ENCODE peak calls at places on chromosomes 6 and 20, in eight cellular contexts. F, P, R, E, M, D, N and Y are unnamed samples.
A peak's percentile ranks its signal among the peaks of the same experiment; 100 is the strongest.

GRCh38 chr6:27678449-27678848 is 205.5 kb upstream of the ZNF184 start:
- ATAC-seq in F (no peak), P (no peak), R (no peak), E (no peak), M (no peak), D (no peak), N (no peak), Y (no peak)

GRCh38 chr6:2608508-2608907 is 142.2 kb downstream of the MYLK4 start:
- ATAC-seq in F (no peak), P (no peak), R (no peak), E (no peak), M (no peak), D (no peak), N (no peak), Y (no peak)

GRCh38 chr6:53956068-53956711 is 155.1 kb upstream of the MLIP start:
- ATAC-seq in F (peak; percentile 81), P (no peak), R (peak; percentile 69), E (no peak), M (peak; percentile 98), D (peak; percentile 97), N (peak; percentile 95), Y (peak; percentile 61)

GRCh38 chr6:169188051-169188863 is 65.4 kb downstream of the THBS2 start:
- ATAC-seq in F (no peak), P (no peak), R (peak; percentile 86), E (no peak), M (peak; percentile 45), D (no peak), N (no peak), Y (no peak)

GRCh38 chr6:142302427-142303190 is 802 bp downstream of the ADGRG6 start:
- ATAC-seq in F (peak; percentile 24), P (no peak), R (peak; percentile 10), E (no peak), M (peak; percentile 50), D (peak; percentile 12), N (peak; percentile 12), Y (no peak)

GRCh38 chr6:31356946-31357466 is at the start of gene HLA-B:
- ATAC-seq in F (peak; percentile 96), P (peak; percentile 81), R (peak; percentile 84), E (peak; percentile 85), M (peak; percentile 94), D (peak; percentile 95), N (peak; percentile 98), Y (peak; percentile 98)

GRCh38 chr20:26163890-26164289 is 467.2 kb upstream of the ZNF337 start:
- ATAC-seq in F (no peak), P (no peak), R (no peak), E (no peak), M (no peak), D (no peak), N (no peak), Y (no peak)

GRCh38 chr20:62811320-62811719 is 5.5 kb upstream of the COL9A3 start:
- ATAC-seq in F (no peak), P (no peak), R (no peak), E (no peak), M (no peak), D (no peak), N (no peak), Y (no peak)

GRCh38 chr20:44624743-44625271 is 26.7 kb downstream of the ADA start:
- ATAC-seq in F (no peak), P (no peak), R (no peak), E (no peak), M (no peak), D (no peak), N (no peak), Y (no peak)

GRCh38 chr20:38842558-38842981 is 37.1 kb downstream of the PPP1R16B start:
- ATAC-seq in F (no peak), P (peak; percentile 37), R (peak; percentile 76), E (peak; percentile 97), M (no peak), D (peak; percentile 33), N (no peak), Y (no peak)

GRCh38 chr6:71238351-71238750 is 50.3 kb upstream of the OGFRL1 start:
- ATAC-seq in F (no peak), P (no peak), R (no peak), E (no peak), M (no peak), D (no peak), N (no peak), Y (no peak)

GRCh38 chr20:20744170-20744725 is 31.8 kb upstream of the RALGAPA2 start:
- ATAC-seq in F (peak; percentile 53), P (no peak), R (no peak), E (no peak), M (no peak), D (no peak), N (no peak), Y (peak; percentile 8)

GRCh38 chr6:118665011-118665410 is 13.6 kb upstream of the CEP85L start:
- ATAC-seq in F (peak; percentile 67), P (no peak), R (peak; percentile 51), E (peak; percentile 45), M (peak; percentile 50), D (no peak), N (no peak), Y (no peak)

GRCh38 chr6:142907017-142907470 is 37.9 kb downstream of the HIVEP2 start:
- ATAC-seq in F (no peak), P (no peak), R (peak; percentile 53), E (peak; percentile 27), M (no peak), D (no peak), N (no peak), Y (no peak)

GRCh38 chr6:27213544-27214125 is 33.9 kb upstream of the PRSS16 start:
- ATAC-seq in F (no peak), P (no peak), R (no peak), E (no peak), M (peak; percentile 67), D (no peak), N (no peak), Y (no peak)

GRCh38 chr6:110628330-110628729 is 151.9 kb upstream of the SLC22A16 start:
- ATAC-seq in F (no peak), P (no peak), R (no peak), E (no peak), M (no peak), D (no peak), N (no peak), Y (no peak)

GRCh38 chr6:51842066-51842465 is 245.3 kb downstream of the PKHD1 start:
- ATAC-seq in F (no peak), P (no peak), R (no peak), E (no peak), M (no peak), D (no peak), N (no peak), Y (no peak)

GRCh38 chr6:45084257-45084656 is 243.9 kb upstream of the RUNX2 start:
- ATAC-seq in F (no peak), P (no peak), R (peak; percentile 64), E (no peak), M (no peak), D (no peak), N (no peak), Y (no peak)

GRCh38 chr6:146875927-146876270 is 277.1 kb downstream of the ADGB start:
- ATAC-seq in F (no peak), P (no peak), R (no peak), E (no peak), M (no peak), D (no peak), N (no peak), Y (no peak)

GRCh38 chr6:19837511-19838441 is 606 bp downstream of the ID4 start:
- ATAC-seq in F (peak; percentile 49), P (peak; percentile 12), R (no peak), E (no peak), M (peak; percentile 16), D (peak; percentile 30), N (peak; percentile 45), Y (peak; percentile 19)

GRCh38 chr6:114135348-114136002 is 164.5 kb upstream of the HDAC2 start:
- ATAC-seq in F (no peak), P (no peak), R (no peak), E (no peak), M (no peak), D (no peak), N (no peak), Y (no peak)

GRCh38 chr6:51559059-51559458 is 528.4 kb downstream of the PKHD1 start:
- ATAC-seq in F (peak; percentile 68), P (no peak), R (no peak), E (no peak), M (no peak), D (peak; percentile 64), N (peak; percentile 60), Y (no peak)

GRCh38 chr20:54013397-54013941 is 56.9 kb downstream of the BCAS1 start:
- ATAC-seq in F (no peak), P (no peak), R (no peak), E (no peak), M (no peak), D (no peak), N (no peak), Y (no peak)

GRCh38 chr6:167470836-167471547 is 146.1 kb downstream of the TTLL2 start:
- ATAC-seq in F (no peak), P (no peak), R (no peak), E (no peak), M (peak; percentile 46), D (peak; percentile 13), N (peak; percentile 57), Y (no peak)

GRCh38 chr6:126927841-126928240 is 190.6 kb upstream of the RSPO3 start:
- ATAC-seq in F (no peak), P (no peak), R (no peak), E (no peak), M (no peak), D (no peak), N (no peak), Y (no peak)

GRCh38 chr6:41008011-41008410 is 31.0 kb downstream of the UNC5CL start:
- ATAC-seq in F (no peak), P (no peak), R (no peak), E (no peak), M (no peak), D (no peak), N (no peak), Y (no peak)

GRCh38 chr20:2986466-2986865 is 57.0 kb upstream of the GNRH2 start:
- ATAC-seq in F (no peak), P (no peak), R (peak; percentile 88), E (no peak), M (no peak), D (peak; percentile 87), N (peak; percentile 48), Y (peak; percentile 55)

GRCh38 chr6:115601064-115601463 is 459.6 kb downstream of the FRK start:
- ATAC-seq in F (no peak), P (no peak), R (no peak), E (no peak), M (no peak), D (no peak), N (peak; percentile 94), Y (no peak)

GRCh38 chr6:30800876-30801275 is 56.5 kb upstream of the IER3 start:
- ATAC-seq in F (no peak), P (no peak), R (no peak), E (no peak), M (no peak), D (no peak), N (peak; percentile 62), Y (peak; percentile 71)

GRCh38 chr20:5197847-5198650 is 71.2 kb downstream of the CDS2 start:
- ATAC-seq in F (no peak), P (no peak), R (no peak), E (no peak), M (no peak), D (no peak), N (peak; percentile 44), Y (no peak)